ENCODE peak calls at places on chromosome 6, in ten cellular contexts. V is heart left ventricle, I is GM23338, K is colonic mucosa, O is HepG2, Y is PC-3, M is tibial nerve, D is tibial artery, Q is hepatocyte, P is psoas muscle. Z is an unnamed sample. For H3K4me1 and H3K36me3, the result is how much of the 10 kb centered on the place peaks cover.

GRCh38 chr6:13927203-13927602 is 2.5 kb downstream of the RNF182 start:
- DNase-seq in O (no peak), K (no peak), I (peak), M (no peak), Q (no peak), Y (peak), V (no peak), D (no peak), P (no peak), Z (no peak)

GRCh38 chr6:116059713-116060571 is 749 bp downstream of the FRK start:
- DNase-seq in I (no peak), K (peak), V (no peak), M (no peak), D (no peak), O (peak), Y (peak), P (no peak), Q (peak), Z (no peak)

GRCh38 chr6:31769684-31770371 is 7.3 kb downstream of the VWA7 start:
- DNase-seq in V (peak), P (peak), D (peak), I (peak), Y (peak), K (peak), O (peak), Q (peak), M (peak), Z (no peak)

GRCh38 chr6:116419069-116419468 is 42.1 kb upstream of the CALHM6 start:
- DNase-seq in O (no peak), K (no peak), D (no peak), P (no peak), Y (peak), Q (no peak), M (no peak), V (no peak), I (no peak), Z (no peak)

GRCh38 chr6:20707166-20707485 is 172.9 kb downstream of the CDKAL1 start:
- DNase-seq in P (no peak), I (no peak), V (no peak), O (peak), Q (no peak), K (no peak), D (no peak), M (no peak), Y (no peak), Z (no peak)

GRCh38 chr6:122530440-122531046 is 58.9 kb upstream of the SERINC1 start:
- DNase-seq in Y (peak), O (peak), V (no peak), M (peak), D (peak), K (peak), P (no peak), Q (peak), I (peak), Z (no peak)

GRCh38 chr6:91476000-91476399 is 889.1 kb upstream of the MAP3K7 start:
- DNase-seq in K (peak), O (peak), M (no peak), P (no peak), V (no peak), I (peak), D (peak), Q (peak), Y (peak), Z (no peak)

GRCh38 chr6:51398064-51398740 is 579.5 kb downstream of the TFAP2B start:
- DNase-seq in M (no peak), P (no peak), D (no peak), K (no peak), I (peak), Y (peak), Q (no peak), O (no peak), V (no peak), Z (no peak)

GRCh38 chr6:28161410-28162079 is 19.9 kb downstream of the ZKSCAN8 start:
- DNase-seq in O (peak), I (peak), K (peak), Y (no peak), M (peak), V (peak), D (peak), Q (peak), P (peak), Z (no peak)

GRCh38 chr6:41008011-41008410 is 31.0 kb downstream of the UNC5CL start:
- DNase-seq in V (no peak), I (no peak), O (no peak), Y (no peak), K (no peak), M (no peak), Q (no peak), D (no peak), P (no peak), Z (no peak)

GRCh38 chr6:104526383-104526782 is 333.3 kb downstream of the HACE1 start:
- DNase-seq in O (peak), D (no peak), P (no peak), Q (peak), M (no peak), I (no peak), V (no peak), Y (no peak), K (no peak), Z (no peak)

GRCh38 chr6:142446576-142446975 is 144.8 kb downstream of the ADGRG6 start:
- DNase-seq in Y (no peak), V (no peak), O (no peak), P (no peak), I (no peak), K (no peak), M (no peak), Q (no peak), D (no peak), Z (no peak)

GRCh38 chr6:25094726-25095125 is 159.0 kb upstream of the RIPOR2 start:
- DNase-seq in K (no peak), V (no peak), P (no peak), O (no peak), Q (no peak), I (no peak), M (no peak), Y (no peak), D (no peak), Z (no peak)

GRCh38 chr6:49570474-49571079 is 20.1 kb downstream of the C6orf141 start:
- DNase-seq in M (no peak), I (no peak), Y (peak), D (no peak), O (peak), P (no peak), V (no peak), K (no peak), Q (no peak), Z (no peak)

GRCh38 chr6:47209632-47210031 is 100.1 kb downstream of the TNFRSF21 start:
- DNase-seq in Q (no peak), O (no peak), K (no peak), V (no peak), D (no peak), M (no peak), Y (no peak), I (no peak), P (no peak), Z (no peak)
- H3K4me1 ChIP-seq in Q (under half), O (under half), K (under half), V (under half), D (under half), M (under half), Y (under half), I (under half), P (under half), Z (under half)

DNA sequence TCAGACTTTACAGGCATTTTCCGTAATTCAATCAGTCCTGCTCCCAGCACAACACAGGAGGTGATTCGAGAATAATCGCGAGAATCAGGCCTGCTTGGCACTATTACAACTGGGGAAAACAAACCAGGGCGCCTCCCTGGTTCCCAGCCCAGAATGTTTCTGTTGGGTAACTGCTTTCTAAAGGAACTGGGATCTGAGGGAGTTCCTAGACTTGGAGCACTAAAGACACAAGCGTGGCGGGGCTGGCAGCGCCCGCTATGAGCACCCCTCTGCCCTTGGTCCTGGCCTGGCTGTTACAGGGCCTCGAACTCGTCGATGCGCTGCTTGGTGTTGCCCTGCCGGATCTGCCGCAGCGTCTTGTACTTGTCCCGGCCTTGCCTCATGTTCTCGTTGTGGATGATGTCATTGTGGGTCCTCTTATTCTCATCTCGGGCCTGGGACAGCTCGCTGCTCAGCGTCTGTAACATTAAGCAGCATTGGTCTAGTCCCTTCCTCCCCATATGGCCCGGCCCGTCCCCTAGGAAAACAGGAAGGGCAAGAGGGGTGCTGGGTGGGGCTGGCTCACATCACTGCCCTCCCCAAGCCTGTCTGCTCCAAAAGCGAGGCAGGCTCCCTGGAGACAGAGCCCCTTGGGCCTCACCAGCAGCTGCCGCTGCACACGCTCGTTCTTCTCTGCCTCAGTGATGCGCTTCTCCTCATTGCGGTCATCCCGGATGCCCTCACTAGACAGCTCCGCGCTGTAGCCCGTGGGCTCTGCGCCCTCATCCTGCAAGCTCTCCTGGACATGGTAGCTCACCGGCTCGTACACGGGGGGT is 52.3 kb downstream of the EZR start:
- DNase-seq in V (no peak), P (no peak), O (no peak), Q (no peak), I (no peak), Y (no peak), K (no peak), M (no peak), D (no peak), Z (no peak)
- H3K36me3 ChIP-seq in V (under half), P (half or more), O (under half), Q (under half), I (half or more), Y (half or more), K (under half), M (half or more), D (half or more), Z (half or more)

GRCh38 chr6:53651764-53652401 is 13.7 kb downstream of the KLHL31 start:
- DNase-seq in K (peak), P (peak), Y (peak), Q (peak), V (peak), M (peak), O (peak), D (peak), I (peak), Z (peak)
- TF ChIP-seq CTCF in K (peak), P (peak), Y (peak), Q (peak), V (peak), M (no peak), O (peak), D (peak), I (no peak), Z (peak)

DNA sequence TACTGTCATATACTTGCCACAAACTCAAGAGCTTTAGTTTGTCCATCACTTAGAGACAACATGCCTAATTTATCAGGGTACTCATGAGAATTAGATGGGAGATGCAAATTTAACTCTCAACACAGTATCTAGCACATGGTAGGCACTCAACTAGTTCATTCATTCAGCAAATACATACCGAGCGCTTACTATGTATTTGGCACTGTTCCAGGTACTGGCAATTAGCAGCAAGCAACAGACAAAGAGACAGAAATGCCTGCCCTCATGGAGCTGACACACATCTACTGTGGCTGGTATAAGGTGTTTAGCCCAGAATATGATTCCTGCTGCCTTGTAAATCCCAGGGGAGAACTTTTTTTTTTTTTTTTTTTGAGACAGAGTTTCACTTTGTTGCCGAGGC is 4.8 kb downstream of the MICAL1 start:
- DNase-seq in V (no peak), I (no peak), M (no peak), D (no peak), K (no peak), Q (no peak), P (no peak), O (no peak), Y (no peak), Z (no peak)
- H3K4me1 ChIP-seq in V (under half), I (under half), M (under half), D (under half), K (under half), Q (under half), P (under half), O (under half), Y (under half), Z (under half)

GRCh38 chr6:32975886-32976285 is 7.5 kb downstream of the BRD2 start:
- DNase-seq in P (no peak), Y (no peak), I (no peak), D (no peak), M (no peak), V (no peak), O (no peak), Q (no peak), K (no peak), Z (no peak)
- H3K36me3 ChIP-seq in P (half or more), Y (half or more), I (half or more), D (half or more), M (half or more), V (under half), O (half or more), Q (under half), K (half or more), Z (half or more)

DNA sequence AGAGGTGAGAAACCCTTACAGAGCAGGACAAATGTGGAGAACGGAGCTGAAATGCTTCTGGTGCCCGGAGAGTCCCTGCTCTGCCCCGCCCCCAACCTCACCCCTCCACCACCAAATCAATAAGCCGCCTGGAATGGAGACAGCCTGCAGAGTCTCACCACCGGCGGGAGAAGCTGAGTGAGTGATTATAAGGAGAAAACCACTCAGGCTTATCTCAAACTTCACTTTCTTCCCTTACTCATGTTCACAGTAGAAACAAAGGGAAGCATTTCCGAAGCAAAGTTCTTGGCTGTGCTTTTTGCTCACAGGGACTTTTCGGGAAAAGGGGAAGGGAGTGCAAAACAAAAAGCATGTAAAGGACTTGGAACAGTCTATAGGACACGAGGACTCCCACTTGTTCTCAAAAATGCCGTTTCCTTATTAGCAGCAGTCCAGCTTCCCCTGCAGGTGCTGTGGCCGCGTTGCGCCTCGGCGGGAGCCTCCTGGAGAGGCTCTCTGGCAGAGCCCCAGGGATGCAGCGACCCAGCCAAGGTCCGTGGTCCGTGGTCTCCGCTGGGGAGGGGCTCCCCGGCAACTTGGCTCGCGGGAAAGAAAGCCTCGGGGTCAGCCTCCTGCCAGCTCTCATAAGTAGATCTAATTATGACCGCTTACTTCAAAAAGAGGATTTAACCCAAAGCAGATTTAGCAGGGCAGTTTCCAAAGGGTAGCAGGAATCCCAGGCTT is 64.8 kb upstream of the TMEM30A start:
- DNase-seq in D (no peak), Q (peak), Y (no peak), O (no peak), K (no peak), M (no peak), V (peak), I (peak), P (peak), Z (no peak)
- TF ChIP-seq CTCF in D (peak), Q (no peak), Y (no peak), O (no peak), K (no peak), M (peak), V (no peak), I (no peak), P (no peak), Z (no peak)

GRCh38 chr6:168415993-168416530 is 24.9 kb upstream of the SMOC2 start:
- DNase-seq in Y (no peak), K (no peak), I (no peak), D (no peak), O (no peak), Q (no peak), V (no peak), M (no peak), P (no peak), Z (no peak)

GRCh38 chr6:168413856-168414255 is 27.1 kb upstream of the SMOC2 start:
- DNase-seq in O (no peak), I (no peak), D (no peak), P (no peak), Q (no peak), K (no peak), M (no peak), V (no peak), Y (no peak), Z (no peak)

GRCh38 chr6:168415149-168415992 is 25.6 kb upstream of the SMOC2 start:
- DNase-seq in K (no peak), Q (no peak), O (no peak), D (no peak), V (peak), P (no peak), M (peak), Y (no peak), I (no peak), Z (no peak)

GRCh38 chr6:168413018-168413720 is 27.8 kb upstream of the SMOC2 start:
- DNase-seq in V (no peak), M (no peak), P (no peak), Y (no peak), D (no peak), Q (no peak), O (no peak), I (no peak), K (no peak), Z (no peak)

DNA sequence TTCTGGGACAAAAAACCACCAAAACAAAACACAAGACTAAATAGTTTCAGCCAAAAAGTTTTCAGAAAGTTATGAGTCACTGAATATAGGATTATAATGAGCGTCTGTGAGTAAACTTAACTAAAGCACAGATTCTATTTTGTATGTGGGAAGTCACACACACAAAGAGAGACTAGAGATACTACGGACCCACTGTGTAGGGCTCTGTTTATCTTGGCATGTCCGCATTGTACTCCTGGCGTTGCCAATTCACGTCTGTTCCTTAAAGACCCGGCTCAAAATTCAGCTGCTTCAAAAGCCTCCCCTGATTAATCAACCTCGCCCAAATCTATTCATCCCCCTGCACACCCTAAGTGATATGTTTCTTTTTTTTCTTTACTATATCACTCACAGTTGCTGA is 26.3 kb upstream of the SMOC2 start:
- DNase-seq in Y (no peak), K (no peak), M (no peak), O (no peak), Q (no peak), P (no peak), V (no peak), D (no peak), I (no peak), Z (no peak)
- H3K4me1 ChIP-seq in Y (under half), K (under half), M (under half), O (under half), Q (under half), P (under half), V (under half), D (under half), I (under half), Z (under half)

DNA sequence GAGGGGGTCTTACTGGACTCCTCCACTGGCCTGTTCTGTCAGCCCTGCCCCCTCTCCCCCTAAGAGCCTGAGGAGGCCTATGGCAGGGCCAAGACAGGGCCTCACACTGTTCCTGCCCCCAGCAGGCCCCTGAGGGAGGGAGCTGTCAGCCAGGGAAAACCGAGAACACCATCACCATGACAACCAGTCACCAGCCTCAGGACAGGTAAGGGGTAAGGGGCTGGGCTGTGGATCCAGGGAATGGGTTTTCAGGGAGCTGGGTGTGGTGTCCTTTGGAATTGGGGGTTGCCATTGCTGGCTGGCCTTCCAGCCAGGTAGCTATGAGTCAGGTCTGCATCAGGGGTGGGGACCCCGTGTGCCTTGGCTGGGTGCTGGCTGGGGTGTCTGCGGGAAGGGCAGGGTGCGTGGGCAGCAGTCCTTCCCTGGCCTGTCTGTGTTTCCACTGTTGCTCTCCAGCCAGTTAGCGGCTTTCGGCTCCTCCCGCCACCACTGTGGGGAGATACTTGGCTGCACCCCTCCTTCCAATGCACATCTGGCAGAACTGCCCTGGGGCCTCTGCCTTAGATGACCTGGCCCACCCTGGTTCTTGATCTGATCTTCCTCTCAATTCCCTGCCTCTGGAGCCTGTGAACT is 3.9 kb downstream of the SLC29A1 start:
- DNase-seq in M (no peak), K (no peak), D (no peak), Q (no peak), I (peak), P (no peak), Y (no peak), V (peak), O (no peak), Z (no peak)
- H3K36me3 ChIP-seq in M (under half), K (under half), D (under half), Q (under half), I (under half), P (under half), Y (under half), V (under half), O (under half), Z (under half)

GRCh38 chr6:114220241-114220640 is 122.6 kb downstream of the HS3ST5 start:
- DNase-seq in V (no peak), Q (no peak), D (no peak), P (no peak), I (no peak), O (no peak), Y (no peak), M (no peak), K (no peak), Z (no peak)
- TF ChIP-seq CTCF in V (no peak), Q (no peak), D (no peak), P (no peak), I (no peak), O (no peak), Y (no peak), M (no peak), K (no peak), Z (no peak)